ENCODE peak calls at places on chromosomes 11 and 22, in five cellular contexts. C is H1, K is GM12878, X is K562, R is SK-N-SH. M is an unnamed sample.
A peak's percentile ranks its signal among the peaks of the same experiment; 100 is the strongest.

GRCh38 chr11:45151362-45151982 is 5.0 kb downstream of the PRDM11 start:
- DNase-seq in X (no peak), R (peak; percentile 58), K (no peak), C (peak; percentile 39), M (no peak)

GRCh38 chr11:24598636-24599035 is 101.8 kb downstream of the LUZP2 start:
- DNase-seq in K (no peak), C (no peak), R (peak; percentile 12), X (no peak), M (no peak)

GRCh38 chr11:35968386-35969088 is 24.7 kb downstream of the LDLRAD3 start:
- DNase-seq in C (no peak), K (no peak), X (no peak), R (no peak), M (no peak)

GRCh38 chr11:13091804-13092203 is 82.7 kb downstream of the RASSF10 start:
- DNase-seq in K (no peak), R (no peak), X (no peak), C (no peak), M (peak; percentile 24)

GRCh38 chr11:115423728-115424459 is 80.3 kb downstream of the CADM1 start:
- DNase-seq in R (no peak), X (no peak), C (no peak), K (no peak), M (no peak)

GRCh38 chr22:42747701-42748513 is 27.2 kb upstream of the A4GALT start:
- DNase-seq in X (no peak), R (no peak), K (no peak), C (no peak), M (peak; percentile 74)

GRCh38 chr11:69297926-69298777 is 4.2 kb downstream of the MYEOV start:
- DNase-seq in R (no peak), X (peak; percentile 83), K (peak; percentile 91), C (no peak), M (peak; percentile 78)

GRCh38 chr22:23526588-23527315 is 53.3 kb downstream of the IGLL1 start:
- DNase-seq in X (no peak), K (no peak), C (no peak), R (peak; percentile 66), M (no peak)

GRCh38 chr11:114270531-114271270 is 25.5 kb upstream of the NNMT start:
- DNase-seq in K (no peak), X (no peak), R (no peak), C (no peak), M (no peak)

GRCh38 chr22:18032455-18033101 is 8.2 kb upstream of the MICAL3 start:
- DNase-seq in X (no peak), R (no peak), C (no peak), K (no peak), M (no peak)

GRCh38 chr11:77039491-77040400 is 5.5 kb downstream of the B3GNT6 start:
- DNase-seq in R (peak; percentile 81), K (no peak), C (peak; percentile 86), X (no peak), M (no peak)

GRCh38 chr11:78190374-78190773 is 1.7 kb downstream of the USP35 start:
- DNase-seq in X (no peak), K (peak; percentile 19), R (no peak), C (no peak), M (no peak)

GRCh38 chr11:111949519-111950426 is 12.6 kb downstream of the DIXDC1 start:
- DNase-seq in C (no peak), R (no peak), X (peak; percentile 56), K (no peak), M (no peak)

GRCh38 chr11:125802387-125802786 is 14.5 kb downstream of the PATE3 start:
- DNase-seq in R (no peak), C (no peak), X (no peak), K (no peak), M (no peak)

GRCh38 chr11:62124186-62125113 is 639 bp downstream of the INCENP start:
- DNase-seq in C (no peak), X (peak; percentile 71), R (peak; percentile 69), K (no peak), M (peak; percentile 37)

GRCh38 chr11:563812-564578 is 3.2 kb downstream of the RASSF7 start:
- DNase-seq in C (no peak), R (no peak), X (no peak), K (no peak), M (no peak)

GRCh38 chr22:31099386-31099785 is 8.0 kb downstream of the SELENOM start:
- DNase-seq in K (no peak), R (no peak), X (no peak), C (no peak), M (no peak)

GRCh38 chr22:49195636-49196035 is 632.0 kb downstream of the BRD1 start:
- DNase-seq in X (no peak), R (no peak), C (no peak), K (no peak), M (no peak)

GRCh38 chr22:44329179-44329796 is 16.5 kb upstream of the SHISAL1 start:
- DNase-seq in K (peak; percentile 32), C (no peak), X (no peak), R (no peak), M (no peak)

GRCh38 chr11:102010776-102011500 is 36.3 kb upstream of the CFAP300 start:
- DNase-seq in X (peak; percentile 18), R (peak; percentile 17), K (no peak), C (peak; percentile 66), M (peak; percentile 53)

GRCh38 chr11:69922015-69922595 is 102.9 kb upstream of the FGF3 start:
- DNase-seq in K (no peak), X (no peak), R (no peak), C (no peak), M (no peak)

GRCh38 chr11:64447717-64448598 is 89.0 kb downstream of the RPS6KA4 start:
- DNase-seq in X (no peak), C (no peak), K (peak; percentile 40), R (peak; percentile 41), M (no peak)

GRCh38 chr11:126084608-126084912 is 21.9 kb upstream of the CDON start:
- DNase-seq in K (no peak), R (no peak), X (no peak), C (no peak), M (no peak)

GRCh38 chr11:61747389-61748285 is 4.8 kb upstream of the MYRF start:
- DNase-seq in K (no peak), X (peak; percentile 90), C (peak; percentile 94), R (peak; percentile 95), M (peak; percentile 67)

GRCh38 chr11:36818410-36818809 is 220.4 kb upstream of the RAG2 start:
- DNase-seq in C (peak; percentile 76), K (no peak), X (peak; percentile 13), R (peak; percentile 19), M (no peak)

GRCh38 chr22:20180245-20180630 is 29.4 kb upstream of the CCDC188 start:
- DNase-seq in R (peak; percentile 62), K (no peak), C (no peak), X (no peak), M (no peak)

GRCh38 chr22:20177217-20177911 is 26.5 kb upstream of the CCDC188 start:
- DNase-seq in K (no peak), R (no peak), X (no peak), C (no peak), M (no peak)

GRCh38 chr22:20179455-20180244 is 28.8 kb upstream of the CCDC188 start:
- DNase-seq in X (no peak), C (no peak), R (no peak), K (no peak), M (no peak)

GRCh38 chr22:20178075-20178921 is 27.4 kb upstream of the CCDC188 start:
- DNase-seq in K (no peak), R (no peak), C (no peak), X (no peak), M (no peak)

DNA sequence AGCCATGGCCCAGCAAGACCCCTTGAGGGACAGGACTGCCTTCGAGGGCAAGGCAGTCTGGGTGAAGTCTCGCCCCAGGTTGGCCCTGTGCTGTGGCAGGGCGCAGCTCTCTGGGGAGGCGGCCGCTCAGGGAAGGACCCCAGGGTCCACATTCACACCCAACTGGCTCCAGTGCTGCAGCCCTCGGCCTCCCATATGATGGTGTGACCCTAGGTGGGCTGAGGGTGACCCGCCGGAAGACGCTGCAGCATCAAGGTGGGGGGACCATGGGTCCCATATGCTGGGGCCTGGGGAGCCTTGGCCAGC is 28.0 kb upstream of the CCDC188 start:
- DNase-seq in R (no peak), C (no peak), K (no peak), X (no peak), M (no peak)
- H3K27ac ChIP-seq in R (no peak overlapping the region), C (no peak overlapping the region), K (no peak overlapping the region), X (no peak overlapping the region), M (no peak overlapping the region)

GRCh38 chr11:6757373-6757967 is 14.3 kb downstream of the OR2AG2 start:
- DNase-seq in C (peak; percentile 48), X (peak; percentile 76), R (peak; percentile 27), K (no peak), M (peak; percentile 44)
- TF ChIP-seq TAF1 in C (no peak), X (no peak), R (no peak), K (no peak), M (no peak)

DNA sequence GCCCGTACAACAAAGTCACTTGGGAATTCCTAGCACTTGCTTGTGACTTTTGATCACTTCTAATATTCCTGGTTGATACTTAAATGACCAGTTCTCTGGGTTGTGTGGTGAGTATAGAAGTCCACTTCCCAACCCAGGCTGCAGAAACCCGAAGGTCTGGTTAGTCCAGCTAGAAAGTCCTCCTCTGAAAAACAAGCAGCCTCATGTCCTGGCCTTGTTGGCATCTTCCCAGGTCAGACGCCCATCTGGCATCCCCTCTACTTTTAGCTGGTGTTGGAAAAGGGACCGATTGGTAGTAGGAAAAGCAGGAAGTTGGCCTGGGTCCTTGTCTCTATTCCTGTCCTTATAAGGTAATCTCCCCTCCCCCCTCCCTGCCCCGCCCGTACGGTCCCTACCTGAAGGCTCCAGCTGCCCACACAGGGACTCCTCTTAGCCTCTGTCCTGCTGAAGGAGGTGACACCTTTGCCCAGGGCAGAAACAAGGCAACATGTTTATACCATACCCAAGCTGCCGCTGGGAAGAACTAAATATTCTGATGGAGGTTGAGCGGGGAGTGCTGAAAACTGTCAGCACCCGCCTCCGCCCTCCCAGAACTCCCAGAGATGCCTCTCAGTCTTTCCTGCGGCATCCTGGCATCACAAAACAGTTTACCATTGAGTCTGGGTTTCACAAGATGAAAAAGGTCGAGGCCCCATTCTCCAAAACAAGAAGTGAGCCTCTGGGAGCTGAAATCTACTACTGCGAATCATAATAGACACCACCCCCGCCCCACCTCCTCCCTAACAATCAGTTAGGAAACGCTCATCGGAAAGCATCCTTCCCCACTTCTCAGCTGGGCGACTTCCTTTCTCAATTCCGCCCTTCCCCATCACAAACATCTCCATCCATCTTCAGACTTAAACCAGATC is 1.3 kb downstream of the SUN2 start:
- DNase-seq in R (no peak), X (peak; percentile 43), K (no peak), C (peak; percentile 60), M (peak; percentile 67)
- H3K27ac ChIP-seq in R (peak overlapping the region; percentile 64), X (peak overlapping the region; percentile 86), K (peak overlapping the region; percentile 90), C (no peak overlapping the region), M (peak overlapping the region; percentile 98)

GRCh38 chr22:37957232-37957631 is 3.7 kb downstream of the POLR2F start:
- DNase-seq in X (no peak), K (no peak), R (no peak), C (no peak), M (no peak)

GRCh38 chr22:37953437-37954179 is at the start of the genes C22orf23 and POLR2F:
- DNase-seq in X (peak; percentile 95), K (peak; percentile 88), C (peak; percentile 96), R (peak; percentile 90), M (peak; percentile 92)

GRCh38 chr22:37953062-37953436 is 352 bp downstream of the C22orf23 start:
- DNase-seq in C (peak; percentile 62), K (no peak), X (peak; percentile 38), R (no peak), M (no peak)

DNA sequence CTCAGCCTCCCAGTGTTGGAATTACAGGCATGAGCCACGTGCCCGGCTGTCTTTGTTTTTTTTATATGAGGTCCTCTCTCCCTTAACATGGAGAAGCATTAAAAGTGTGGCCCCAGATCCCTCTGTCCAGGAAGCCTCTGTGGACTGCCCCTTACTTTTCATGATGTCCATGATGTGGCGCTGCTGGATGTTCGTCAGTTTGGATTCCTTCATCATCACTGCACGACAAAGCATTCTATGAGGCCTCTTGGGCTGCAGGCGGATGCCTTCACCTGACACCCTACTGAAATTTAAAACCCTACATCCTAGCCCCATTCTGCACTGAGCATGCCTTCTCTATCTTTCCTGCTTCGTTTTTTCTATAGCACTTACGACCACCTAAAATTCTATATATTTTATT is 2.1 kb downstream of the C22orf23 start:
- DNase-seq in R (no peak), K (no peak), X (peak; percentile 57), C (no peak), M (peak; percentile 47)
- TF ChIP-seq TAF1 in R (no peak), K (no peak), X (no peak), C (no peak), M (no peak)

M was measured in HepG2.